ENCODE peak calls at places on chromosomes 16 and 17, in eight cellular contexts. One of them, this sample, is unnamed.

GRCh38 chr17:42660692-42661345 is 1.7 kb downstream of the TUBG2 start:
- DNase-seq in ELR: peak; percentile 94
- DNase-seq in glutamatergic neuron: no peak
- DNase-seq in spleen: no peak
- DNase-seq in uterus: peak; percentile 80
- DNase-seq in Kasumi-1: no peak
- DNase-seq in stimulated activated CD4-positive, alpha-beta T cell treated with anti-CD3 and anti-CD28 coated beads, TNF-alpha, amount 100 ng/mL, for 4 hours: no peak
- DNase-seq in NCI-H82: no peak
- DNase-seq in this sample: no peak

GRCh38 chr17:74042744-74043486 is 160.6 kb upstream of the RPL38 start:
- DNase-seq in ELR: peak; percentile 67
- DNase-seq in glutamatergic neuron: no peak
- DNase-seq in spleen: no peak
- DNase-seq in uterus: peak; percentile 15
- DNase-seq in Kasumi-1: no peak
- DNase-seq in stimulated activated CD4-positive, alpha-beta T cell treated with anti-CD3 and anti-CD28 coated beads, TNF-alpha, amount 100 ng/mL, for 4 hours: no peak
- DNase-seq in NCI-H82: no peak
- DNase-seq in this sample: peak; percentile 85

GRCh38 chr17:17812211-17813054 is 24.4 kb downstream of the SREBF1 start:
- DNase-seq in ELR: peak; percentile 62
- DNase-seq in glutamatergic neuron: peak; percentile 91
- DNase-seq in spleen: peak; percentile 92
- DNase-seq in uterus: peak; percentile 78
- DNase-seq in Kasumi-1: no peak
- DNase-seq in stimulated activated CD4-positive, alpha-beta T cell treated with anti-CD3 and anti-CD28 coated beads, TNF-alpha, amount 100 ng/mL, for 4 hours: peak; percentile 48
- DNase-seq in NCI-H82: peak; percentile 70
- DNase-seq in this sample: peak; percentile 47

GRCh38 chr16:19517424-19518089 is 4.3 kb downstream of the GDE1 start:
- DNase-seq in ELR: peak; percentile 78
- DNase-seq in glutamatergic neuron: no peak
- DNase-seq in spleen: no peak
- DNase-seq in uterus: no peak
- DNase-seq in Kasumi-1: no peak
- DNase-seq in stimulated activated CD4-positive, alpha-beta T cell treated with anti-CD3 and anti-CD28 coated beads, TNF-alpha, amount 100 ng/mL, for 4 hours: no peak
- DNase-seq in NCI-H82: no peak
- DNase-seq in this sample: no peak

GRCh38 chr16:17364319-17365210 is 106.2 kb downstream of the XYLT1 start:
- DNase-seq in ELR: peak; percentile 87
- DNase-seq in glutamatergic neuron: no peak
- DNase-seq in spleen: no peak
- DNase-seq in uterus: peak; percentile 71
- DNase-seq in Kasumi-1: no peak
- DNase-seq in stimulated activated CD4-positive, alpha-beta T cell treated with anti-CD3 and anti-CD28 coated beads, TNF-alpha, amount 100 ng/mL, for 4 hours: peak; percentile 33
- DNase-seq in NCI-H82: no peak
- DNase-seq in this sample: no peak

GRCh38 chr16:12637002-12637401 is 166.7 kb downstream of the CPPED1 start:
- DNase-seq in ELR: no peak
- DNase-seq in glutamatergic neuron: peak; percentile 51
- DNase-seq in spleen: no peak
- DNase-seq in uterus: no peak
- DNase-seq in Kasumi-1: no peak
- DNase-seq in stimulated activated CD4-positive, alpha-beta T cell treated with anti-CD3 and anti-CD28 coated beads, TNF-alpha, amount 100 ng/mL, for 4 hours: no peak
- DNase-seq in NCI-H82: peak; percentile 91
- DNase-seq in this sample: no peak

GRCh38 chr16:82034981-82035612 is at the start of gene HSD17B2:
- DNase-seq in ELR: peak; percentile 32
- DNase-seq in glutamatergic neuron: no peak
- DNase-seq in spleen: no peak
- DNase-seq in uterus: no peak
- DNase-seq in Kasumi-1: no peak
- DNase-seq in stimulated activated CD4-positive, alpha-beta T cell treated with anti-CD3 and anti-CD28 coated beads, TNF-alpha, amount 100 ng/mL, for 4 hours: no peak
- DNase-seq in NCI-H82: peak; percentile 51
- DNase-seq in this sample: no peak

GRCh38 chr16:23195415-23195978 is 13.0 kb downstream of the SCNN1G start:
- DNase-seq in ELR: no peak
- DNase-seq in glutamatergic neuron: no peak
- DNase-seq in spleen: no peak
- DNase-seq in uterus: no peak
- DNase-seq in Kasumi-1: no peak
- DNase-seq in stimulated activated CD4-positive, alpha-beta T cell treated with anti-CD3 and anti-CD28 coated beads, TNF-alpha, amount 100 ng/mL, for 4 hours: no peak
- DNase-seq in NCI-H82: no peak
- DNase-seq in this sample: no peak

GRCh38 chr16:68469728-68470460 is 21.6 kb upstream of the SMPD3 start:
- DNase-seq in ELR: no peak
- DNase-seq in glutamatergic neuron: no peak
- DNase-seq in spleen: no peak
- DNase-seq in uterus: no peak
- DNase-seq in Kasumi-1: peak; percentile 53
- DNase-seq in stimulated activated CD4-positive, alpha-beta T cell treated with anti-CD3 and anti-CD28 coated beads, TNF-alpha, amount 100 ng/mL, for 4 hours: no peak
- DNase-seq in NCI-H82: no peak
- DNase-seq in this sample: no peak

GRCh38 chr16:79100456-79100855 is 500.1 kb downstream of the MAF start:
- DNase-seq in ELR: no peak
- DNase-seq in glutamatergic neuron: no peak
- DNase-seq in spleen: no peak
- DNase-seq in uterus: no peak
- DNase-seq in Kasumi-1: no peak
- DNase-seq in stimulated activated CD4-positive, alpha-beta T cell treated with anti-CD3 and anti-CD28 coated beads, TNF-alpha, amount 100 ng/mL, for 4 hours: no peak
- DNase-seq in NCI-H82: no peak
- DNase-seq in this sample: no peak

GRCh38 chr17:11294826-11295225 is 53.8 kb downstream of the SHISA6 start:
- DNase-seq in ELR: no peak
- DNase-seq in glutamatergic neuron: no peak
- DNase-seq in spleen: no peak
- DNase-seq in uterus: no peak
- DNase-seq in Kasumi-1: no peak
- DNase-seq in stimulated activated CD4-positive, alpha-beta T cell treated with anti-CD3 and anti-CD28 coated beads, TNF-alpha, amount 100 ng/mL, for 4 hours: no peak
- DNase-seq in NCI-H82: no peak
- DNase-seq in this sample: no peak

GRCh38 chr17:4950075-4950756 is 703 bp upstream of the ENO3 start:
- DNase-seq in ELR: no peak
- DNase-seq in glutamatergic neuron: peak; percentile 45
- DNase-seq in spleen: peak; percentile 89
- DNase-seq in uterus: peak; percentile 67
- DNase-seq in Kasumi-1: no peak
- DNase-seq in stimulated activated CD4-positive, alpha-beta T cell treated with anti-CD3 and anti-CD28 coated beads, TNF-alpha, amount 100 ng/mL, for 4 hours: no peak
- DNase-seq in NCI-H82: peak; percentile 71
- DNase-seq in this sample: no peak

GRCh38 chr16:57647136-57647875 is 18.9 kb downstream of the ADGRG1 start:
- DNase-seq in ELR: peak; percentile 89
- DNase-seq in glutamatergic neuron: no peak
- DNase-seq in spleen: no peak
- DNase-seq in uterus: no peak
- DNase-seq in Kasumi-1: no peak
- DNase-seq in stimulated activated CD4-positive, alpha-beta T cell treated with anti-CD3 and anti-CD28 coated beads, TNF-alpha, amount 100 ng/mL, for 4 hours: no peak
- DNase-seq in NCI-H82: no peak
- DNase-seq in this sample: no peak

GRCh38 chr17:33328129-33328528 is 35.0 kb upstream of the ASIC2 start:
- DNase-seq in ELR: no peak
- DNase-seq in glutamatergic neuron: no peak
- DNase-seq in spleen: no peak
- DNase-seq in uterus: no peak
- DNase-seq in Kasumi-1: no peak
- DNase-seq in stimulated activated CD4-positive, alpha-beta T cell treated with anti-CD3 and anti-CD28 coated beads, TNF-alpha, amount 100 ng/mL, for 4 hours: no peak
- DNase-seq in NCI-H82: no peak
- DNase-seq in this sample: no peak

GRCh38 chr17:35568561-35568960 is 7.9 kb upstream of the SLFN14 start:
- DNase-seq in ELR: peak; percentile 74
- DNase-seq in glutamatergic neuron: no peak
- DNase-seq in spleen: no peak
- DNase-seq in uterus: no peak
- DNase-seq in Kasumi-1: peak; percentile 41
- DNase-seq in stimulated activated CD4-positive, alpha-beta T cell treated with anti-CD3 and anti-CD28 coated beads, TNF-alpha, amount 100 ng/mL, for 4 hours: no peak
- DNase-seq in NCI-H82: peak; percentile 68
- DNase-seq in this sample: no peak

GRCh38 chr16:89858973-89859808 is 14.2 kb upstream of the TCF25 start:
- DNase-seq in ELR: no peak
- DNase-seq in glutamatergic neuron: peak; percentile 11
- DNase-seq in spleen: no peak
- DNase-seq in uterus: no peak
- DNase-seq in Kasumi-1: no peak
- DNase-seq in stimulated activated CD4-positive, alpha-beta T cell treated with anti-CD3 and anti-CD28 coated beads, TNF-alpha, amount 100 ng/mL, for 4 hours: no peak
- DNase-seq in NCI-H82: no peak
- DNase-seq in this sample: no peak

GRCh38 chr17:1847191-1847590 is 17.4 kb downstream of the RPA1 start:
- DNase-seq in ELR: no peak
- DNase-seq in glutamatergic neuron: peak; percentile 75
- DNase-seq in spleen: no peak
- DNase-seq in uterus: no peak
- DNase-seq in Kasumi-1: no peak
- DNase-seq in stimulated activated CD4-positive, alpha-beta T cell treated with anti-CD3 and anti-CD28 coated beads, TNF-alpha, amount 100 ng/mL, for 4 hours: no peak
- DNase-seq in NCI-H82: no peak
- DNase-seq in this sample: no peak

GRCh38 chr17:39364236-39365025 is 37.0 kb downstream of the FBXL20 start:
- DNase-seq in ELR: no peak
- DNase-seq in glutamatergic neuron: no peak
- DNase-seq in spleen: no peak
- DNase-seq in uterus: no peak
- DNase-seq in Kasumi-1: no peak
- DNase-seq in stimulated activated CD4-positive, alpha-beta T cell treated with anti-CD3 and anti-CD28 coated beads, TNF-alpha, amount 100 ng/mL, for 4 hours: no peak
- DNase-seq in NCI-H82: no peak
- DNase-seq in this sample: no peak

GRCh38 chr17:3528604-3529511 is 28.8 kb downstream of the TRPV3 start:
- DNase-seq in ELR: peak; percentile 20
- DNase-seq in glutamatergic neuron: no peak
- DNase-seq in spleen: peak; percentile 43
- DNase-seq in uterus: no peak
- DNase-seq in Kasumi-1: no peak
- DNase-seq in stimulated activated CD4-positive, alpha-beta T cell treated with anti-CD3 and anti-CD28 coated beads, TNF-alpha, amount 100 ng/mL, for 4 hours: no peak
- DNase-seq in NCI-H82: no peak
- DNase-seq in this sample: peak; percentile 20

GRCh38 chr17:61260061-61260797 is 139.4 kb upstream of the TBX2 start:
- DNase-seq in ELR: peak; percentile 27
- DNase-seq in glutamatergic neuron: no peak
- DNase-seq in spleen: no peak
- DNase-seq in uterus: no peak
- DNase-seq in Kasumi-1: no peak
- DNase-seq in stimulated activated CD4-positive, alpha-beta T cell treated with anti-CD3 and anti-CD28 coated beads, TNF-alpha, amount 100 ng/mL, for 4 hours: no peak
- DNase-seq in NCI-H82: peak; percentile 52
- DNase-seq in this sample: no peak

GRCh38 chr17:7987112-7987893 is 15.1 kb upstream of the GUCY2D start:
- DNase-seq in ELR: no peak
- DNase-seq in glutamatergic neuron: no peak
- DNase-seq in spleen: no peak
- DNase-seq in uterus: peak; percentile 80
- DNase-seq in Kasumi-1: no peak
- DNase-seq in stimulated activated CD4-positive, alpha-beta T cell treated with anti-CD3 and anti-CD28 coated beads, TNF-alpha, amount 100 ng/mL, for 4 hours: no peak
- DNase-seq in NCI-H82: no peak
- DNase-seq in this sample: no peak

GRCh38 chr17:38572292-38572664 is 33.5 kb downstream of the SRCIN1 start:
- DNase-seq in ELR: no peak
- DNase-seq in glutamatergic neuron: no peak
- DNase-seq in spleen: no peak
- DNase-seq in uterus: no peak
- DNase-seq in Kasumi-1: no peak
- DNase-seq in stimulated activated CD4-positive, alpha-beta T cell treated with anti-CD3 and anti-CD28 coated beads, TNF-alpha, amount 100 ng/mL, for 4 hours: no peak
- DNase-seq in NCI-H82: no peak
- DNase-seq in this sample: no peak

GRCh38 chr17:79654960-79655382 is 44.1 kb upstream of the RBFOX3 start:
- DNase-seq in ELR: no peak
- DNase-seq in glutamatergic neuron: no peak
- DNase-seq in spleen: no peak
- DNase-seq in uterus: peak; percentile 10
- DNase-seq in Kasumi-1: no peak
- DNase-seq in stimulated activated CD4-positive, alpha-beta T cell treated with anti-CD3 and anti-CD28 coated beads, TNF-alpha, amount 100 ng/mL, for 4 hours: no peak
- DNase-seq in NCI-H82: no peak
- DNase-seq in this sample: no peak